ENCODE peak calls at places on chromosomes 5 and 9, in five cellular contexts. N is GM12878, H is stomach, T is SK-N-SH, C is spleen. P is an unnamed sample.

GRCh38 chr9:36893911-36894310 is 140.2 kb downstream of the PAX5 start:
- DNase-seq in C (no peak), H (no peak), N (no peak), T (no peak), P (no peak)

GRCh38 chr9:23700359-23700758 is 125.7 kb downstream of the ELAVL2 start:
- DNase-seq in N (no peak), H (no peak), C (no peak), T (no peak), P (no peak)

GRCh38 chr5:142671801-142672200 is 14.1 kb downstream of the FGF1 start:
- DNase-seq in N (no peak), C (no peak), T (no peak), H (no peak), P (no peak)

GRCh38 chr5:133612021-133612860 is at the start of gene FSTL4:
- DNase-seq in T (peak; percentile 82), C (peak; percentile 82), N (no peak), H (peak; percentile 67), P (no peak)

GRCh38 chr9:750264-750967 is 91.1 kb upstream of the DMRT1 start:
- DNase-seq in N (no peak), T (no peak), C (no peak), H (no peak), P (no peak)

GRCh38 chr9:108003551-108003950 is 514.0 kb upstream of the KLF4 start:
- DNase-seq in T (no peak), H (no peak), C (no peak), N (no peak), P (no peak)

GRCh38 chr9:113178087-113178486 is 27.3 kb downstream of the SLC31A2 start:
- DNase-seq in T (no peak), C (no peak), H (no peak), N (no peak), P (no peak)

GRCh38 chr9:108386859-108387384 is 468.9 kb downstream of the ACTL7B start:
- DNase-seq in T (no peak), N (no peak), C (no peak), H (no peak), P (no peak)

GRCh38 chr9:30349526-30350513 is 2034.6 kb upstream of the ACO1 start:
- DNase-seq in H (no peak), N (no peak), T (no peak), C (peak; percentile 51), P (no peak)

GRCh38 chr5:171986772-171987171 is 19.7 kb downstream of the FBXW11 start:
- DNase-seq in N (no peak), H (no peak), T (no peak), C (no peak), P (no peak)

GRCh38 chr5:134437340-134438267 is 25.9 kb upstream of the CDKN2AIPNL start:
- DNase-seq in C (peak; percentile 59), H (no peak), T (no peak), N (no peak), P (no peak)

GRCh38 chr5:9212605-9213004 is 333.3 kb downstream of the SEMA5A start:
- DNase-seq in N (no peak), C (no peak), T (no peak), H (no peak), P (no peak)

GRCh38 chr9:82354260-82354659 is 365.7 kb downstream of the SPATA31D1 start:
- DNase-seq in C (no peak), T (no peak), N (no peak), H (no peak), P (no peak)

GRCh38 chr5:54991446-54991845 is 6.1 kb upstream of the ESM1 start:
- DNase-seq in N (no peak), H (no peak), T (no peak), C (no peak), P (no peak)

GRCh38 chr5:66358741-66359140 is 214.6 kb downstream of the SREK1 start:
- DNase-seq in H (no peak), T (no peak), C (no peak), N (no peak), P (no peak)

GRCh38 chr5:145554399-145554798 is 280.7 kb downstream of the PRELID2 start:
- DNase-seq in C (no peak), T (peak; percentile 3), N (no peak), H (no peak), P (no peak)

GRCh38 chr9:113309204-113309813 is 6.1 kb upstream of the RNF183 start:
- DNase-seq in N (no peak), T (peak; percentile 69), C (no peak), H (peak; percentile 28), P (peak; percentile 53)

GRCh38 chr5:548256-548655 is 24.0 kb upstream of the SLC9A3 start:
- DNase-seq in C (peak; percentile 74), N (no peak), H (no peak), T (no peak), P (no peak)

GRCh38 chr9:131410051-131410491 is 16.2 kb downstream of the PRRC2B start:
- DNase-seq in C (no peak), H (no peak), T (no peak), N (no peak), P (no peak)

GRCh38 chr5:100872409-100873190 is 30.5 kb downstream of the ST8SIA4 start:
- DNase-seq in N (no peak), H (no peak), T (no peak), C (no peak), P (no peak)

GRCh38 chr9:33835625-33836260 is 18.8 kb downstream of the UBE2R2 start:
- DNase-seq in N (no peak), T (no peak), H (no peak), C (peak; percentile 56), P (no peak)

GRCh38 chr9:86303316-86303975 is 21.1 kb upstream of the ISCA1 start:
- DNase-seq in T (no peak), H (no peak), N (no peak), C (no peak), P (no peak)

GRCh38 chr5:52342361-52342760 is 445.4 kb upstream of the ITGA1 start:
- DNase-seq in N (no peak), H (no peak), C (no peak), T (no peak), P (no peak)

GRCh38 chr9:132804576-132805295 is 73.3 kb downstream of the AK8 start:
- DNase-seq in N (no peak), C (no peak), T (no peak), H (no peak), P (no peak)

GRCh38 chr5:122499617-122500016 is 187.6 kb downstream of the SNCAIP start:
- DNase-seq in N (no peak), C (no peak), T (no peak), H (no peak), P (no peak)

GRCh38 chr9:3398232-3398648 is 127.6 kb downstream of the RFX3 start:
- DNase-seq in T (no peak), H (no peak), C (no peak), N (no peak), P (no peak)

GRCh38 chr5:38541174-38541724 is 15.2 kb downstream of the LIFR start:
- DNase-seq in T (no peak), N (no peak), C (no peak), H (no peak), P (no peak)

GRCh38 chr5:52692039-52692438 is 95.7 kb upstream of the ITGA1 start:
- DNase-seq in T (no peak), N (no peak), H (no peak), C (no peak), P (no peak)

GRCh38 chr5:82922086-82922734 is 155.0 kb downstream of the TMEM167A start:
- DNase-seq in C (no peak), T (no peak), N (no peak), H (no peak), P (no peak)

GRCh38 chr5:112163435-112163834 is 255.6 kb downstream of the EPB41L4A start:
- DNase-seq in N (no peak), C (no peak), T (no peak), H (no peak), P (no peak)

GRCh38 chr5:112161392-112161748 is 257.7 kb downstream of the EPB41L4A start:
- DNase-seq in C (no peak), H (no peak), T (no peak), N (no peak), P (no peak)

GRCh38 chr5:112160652-112161391 is 258.3 kb downstream of the EPB41L4A start:
- DNase-seq in N (peak; percentile 79), H (peak; percentile 91), C (peak; percentile 98), T (peak; percentile 92), P (peak; percentile 78)

GRCh38 chr5:112165399-112165798 is 253.7 kb downstream of the EPB41L4A start:
- DNase-seq in C (no peak), H (no peak), N (no peak), T (no peak), P (no peak)

DNA sequence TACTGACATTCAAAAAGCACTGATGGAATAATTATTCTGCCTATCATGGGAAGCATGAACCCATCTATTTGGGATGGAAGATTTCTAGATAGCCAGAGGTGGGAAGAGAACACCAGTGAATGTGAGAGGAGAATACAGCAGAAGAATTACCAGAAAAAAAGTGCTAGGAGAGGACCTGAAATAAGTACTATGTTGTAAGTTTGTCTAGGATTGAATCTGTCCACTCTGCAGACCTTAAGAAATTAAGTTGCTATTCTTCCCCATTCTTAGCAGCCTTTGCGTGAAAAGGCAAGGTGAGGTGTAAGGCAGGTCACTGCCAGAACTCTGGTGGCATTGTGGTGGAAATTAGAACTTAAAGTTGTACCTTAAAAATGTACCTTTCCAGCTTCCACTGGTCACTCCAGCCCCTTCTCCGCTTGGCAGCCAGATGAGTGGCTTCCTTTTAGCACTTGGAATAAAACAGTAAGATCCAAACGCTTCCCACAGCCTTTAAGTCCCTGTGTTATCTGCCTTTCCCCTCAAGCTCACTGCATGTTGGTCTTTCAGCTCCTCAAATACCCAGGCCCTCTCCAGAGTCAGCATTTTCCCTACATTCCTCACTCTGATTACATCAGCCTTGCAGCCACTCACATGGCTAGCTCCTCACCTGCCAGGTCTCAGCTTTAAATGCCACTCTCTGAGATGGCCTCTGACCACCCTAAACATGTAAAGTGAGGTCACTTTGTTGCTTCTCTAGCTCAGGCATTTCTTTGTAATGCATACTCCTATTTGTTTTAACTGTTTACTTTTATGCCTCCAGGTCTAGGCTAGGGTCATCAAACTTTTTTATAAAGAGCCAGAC is 253.0 kb downstream of the EPB41L4A start:
- DNase-seq in T (no peak), N (no peak), H (no peak), C (no peak), P (peak; percentile 41)
- TF ChIP-seq POLR2AphosphoS5 in T (no peak), N (no peak), H (no peak), C (no peak), P (peak; percentile 34)

GRCh38 chr9:20582150-20582549 is 40.1 kb downstream of the MLLT3 start:
- DNase-seq in C (no peak), N (peak; percentile 37), T (no peak), H (no peak), P (no peak)
- TF ChIP-seq POLR2AphosphoS5 in C (no peak), N (no peak), T (no peak), H (no peak), P (no peak)

GRCh38 chr9:96418074-96418919 is at the start of gene ZNF367:
- DNase-seq in N (peak; percentile 81), T (peak; percentile 95), H (peak; percentile 97), C (peak; percentile 98), P (peak; percentile 95)
- TF ChIP-seq POLR2AphosphoS5 in N (peak; percentile 75), T (peak; percentile 7), H (no peak), C (peak; percentile 47), P (peak; percentile 26)

GRCh38 chr9:127444921-127445850 is 6.0 kb downstream of the RPL12 start:
- DNase-seq in C (no peak), H (no peak), T (no peak), N (no peak), P (no peak)

GRCh38 chr9:127446720-127447415 is 4.3 kb downstream of the RPL12 start:
- DNase-seq in T (no peak), H (no peak), N (no peak), C (no peak), P (no peak)

GRCh38 chr9:127447416-127448111 is 3.6 kb downstream of the RPL12 start:
- DNase-seq in T (no peak), C (no peak), N (no peak), H (no peak), P (no peak)

GRCh38 chr9:127444283-127444920 is 6.8 kb downstream of the RPL12 start:
- DNase-seq in H (no peak), N (no peak), C (no peak), T (no peak), P (no peak)

GRCh38 chr9:127445851-127446719 is 5.1 kb downstream of the RPL12 start:
- DNase-seq in N (no peak), C (no peak), H (no peak), T (no peak), P (no peak)
- TF ChIP-seq POLR2AphosphoS5 in N (peak; percentile 55), C (no peak), H (no peak), T (no peak), P (peak; percentile 43)